ENCODE peak calls at places on chromosomes 2 and 18, in seven cellular contexts. M, R, B, E, K, U and T are unnamed samples. For H3K4me1, the result is how much of the 10 kb centered on the place peaks cover.

GRCh38 chr2:206693399-206694137 is 24.6 kb downstream of the DYTN start:
- DNase-seq in M (peak), R (no peak), B (peak), E (peak), K (no peak), U (peak), T (peak)

GRCh38 chr2:163686289-163686688 is 49.5 kb downstream of the FIGN start:
- DNase-seq in M (no peak), R (no peak), B (no peak), E (no peak), K (no peak), U (no peak), T (no peak)

GRCh38 chr18:26943906-26944305 is 78.4 kb upstream of the AQP4 start:
- DNase-seq in M (no peak), R (no peak), B (no peak), E (no peak), K (no peak), U (no peak), T (no peak)

GRCh38 chr18:2173464-2173863 is 397.8 kb downstream of the METTL4 start:
- DNase-seq in M (peak), R (no peak), B (peak), E (no peak), K (peak), U (no peak), T (peak)

GRCh38 chr2:51981813-51982212 is 949.9 kb upstream of the NRXN1 start:
- DNase-seq in M (peak), R (no peak), B (peak), E (no peak), K (no peak), U (no peak), T (no peak)

GRCh38 chr2:47189635-47190034 is 34.5 kb upstream of the STPG4 start:
- DNase-seq in M (peak), R (no peak), B (peak), E (no peak), K (no peak), U (no peak), T (no peak)

GRCh38 chr18:46481048-46481846 is 175.8 kb downstream of the LOXHD1 start:
- DNase-seq in M (peak), R (no peak), B (peak), E (peak), K (peak), U (peak), T (peak)

GRCh38 chr2:72137498-72138010 is 10.1 kb downstream of the CYP26B1 start:
- DNase-seq in M (peak), R (peak), B (peak), E (peak), K (peak), U (peak), T (peak)

GRCh38 chr2:172101008-172101706 is 1.5 kb downstream of the DLX2 start:
- DNase-seq in M (no peak), R (no peak), B (no peak), E (peak), K (no peak), U (no peak), T (no peak)

GRCh38 chr2:38178142-38178541 is 102.2 kb upstream of the CYP1B1 start:
- DNase-seq in M (no peak), R (no peak), B (no peak), E (no peak), K (no peak), U (no peak), T (peak)
- H3K4me3 ChIP-seq in M (no peak), R (no peak), B (no peak), E (no peak), K (no peak), U (no peak), T (no peak)

GRCh38 chr2:135999899-136000298 is 14.5 kb upstream of the DARS1 start:
- DNase-seq in M (no peak), R (no peak), B (no peak), E (no peak), K (no peak), U (no peak), T (no peak)

GRCh38 chr2:135994281-135994680 is 8.9 kb upstream of the DARS1 start:
- DNase-seq in M (no peak), R (no peak), B (no peak), E (no peak), K (no peak), U (no peak), T (no peak)

GRCh38 chr2:135996304-135996703 is 10.9 kb upstream of the DARS1 start:
- DNase-seq in M (no peak), R (no peak), B (no peak), E (no peak), K (no peak), U (no peak), T (no peak)

GRCh38 chr2:135998842-135999241 is 13.4 kb upstream of the DARS1 start:
- DNase-seq in M (no peak), R (no peak), B (no peak), E (no peak), K (no peak), U (no peak), T (no peak)

GRCh38 chr2:135997380-135997779 is 12.0 kb upstream of the DARS1 start:
- DNase-seq in M (no peak), R (no peak), B (no peak), E (peak), K (no peak), U (no peak), T (peak)
- TF ChIP-seq CTCF in M (no peak), R (no peak), B (no peak), E (peak), K (no peak), U (no peak), T (no peak)

GRCh38 chr2:121596221-121597080 is 52.8 kb downstream of the CLASP1 start:
- DNase-seq in M (peak), R (no peak), B (peak), E (peak), K (no peak), U (peak), T (peak)
- H3K4me1 ChIP-seq in M (under half), R (under half), B (under half), E (under half), K (half or more), U (under half), T (under half)

GRCh38 chr2:17539993-17540812 is at the start of gene VSNL1:
- DNase-seq in M (no peak), R (peak), B (peak), E (peak), K (peak), U (no peak), T (peak)
- H3K4me3 ChIP-seq in M (no peak), R (peak), B (peak), E (peak), K (peak), U (peak), T (peak)

GRCh38 chr2:12718662-12719399 is 2.1 kb downstream of the TRIB2 start:
- DNase-seq in M (peak), R (no peak), B (no peak), E (no peak), K (no peak), U (no peak), T (no peak)
- TF ChIP-seq CTCF in M (no peak), R (no peak), B (no peak), E (no peak), K (peak), U (no peak), T (no peak)